ENCODE peak calls at places on chromosomes 12 and 14, in six cellular contexts. One of them, this sample, is unnamed.

GRCh38 chr12:64714551-64714968 is 44.6 kb downstream of the GNS start:
- DNase-seq in AG09319: no peak
- DNase-seq in activated CD8-positive, alpha-beta T cell treated with anti-CD3 and anti-CD28 coated beads for 36 hours: peak
- DNase-seq in endothelial cell: no peak
- DNase-seq in HFFc6: no peak
- DNase-seq in mucosa of descending colon: no peak
- DNase-seq in this sample: peak

GRCh38 chr14:31941487-31941886 is 135.6 kb upstream of the ARHGAP5 start:
- DNase-seq in AG09319: no peak
- DNase-seq in activated CD8-positive, alpha-beta T cell treated with anti-CD3 and anti-CD28 coated beads for 36 hours: no peak
- DNase-seq in endothelial cell: no peak
- DNase-seq in HFFc6: no peak
- DNase-seq in mucosa of descending colon: no peak
- DNase-seq in this sample: no peak

GRCh38 chr14:68735836-68736235 is 57.0 kb downstream of the ZFP36L1 start:
- DNase-seq in AG09319: no peak
- DNase-seq in activated CD8-positive, alpha-beta T cell treated with anti-CD3 and anti-CD28 coated beads for 36 hours: no peak
- DNase-seq in endothelial cell: no peak
- DNase-seq in HFFc6: no peak
- DNase-seq in mucosa of descending colon: no peak
- DNase-seq in this sample: no peak

GRCh38 chr14:74978416-74978947 is 23.1 kb upstream of the PGF start:
- DNase-seq in AG09319: no peak
- DNase-seq in activated CD8-positive, alpha-beta T cell treated with anti-CD3 and anti-CD28 coated beads for 36 hours: no peak
- DNase-seq in endothelial cell: no peak
- DNase-seq in HFFc6: peak
- DNase-seq in mucosa of descending colon: no peak
- DNase-seq in this sample: no peak

GRCh38 chr12:56714431-56714929 is 10.6 kb downstream of the NACA start:
- DNase-seq in AG09319: no peak
- DNase-seq in activated CD8-positive, alpha-beta T cell treated with anti-CD3 and anti-CD28 coated beads for 36 hours: no peak
- DNase-seq in endothelial cell: no peak
- DNase-seq in HFFc6: no peak
- DNase-seq in mucosa of descending colon: no peak
- DNase-seq in this sample: no peak

GRCh38 chr14:36057452-36058142 is 118.9 kb downstream of the PTCSC3 start:
- DNase-seq in AG09319: no peak
- DNase-seq in activated CD8-positive, alpha-beta T cell treated with anti-CD3 and anti-CD28 coated beads for 36 hours: no peak
- DNase-seq in endothelial cell: no peak
- DNase-seq in HFFc6: no peak
- DNase-seq in mucosa of descending colon: no peak
- DNase-seq in this sample: no peak

GRCh38 chr12:10716704-10717315 is 6.3 kb downstream of the YBX3 start:
- DNase-seq in AG09319: peak
- DNase-seq in activated CD8-positive, alpha-beta T cell treated with anti-CD3 and anti-CD28 coated beads for 36 hours: no peak
- DNase-seq in endothelial cell: peak
- DNase-seq in HFFc6: peak
- DNase-seq in mucosa of descending colon: peak
- DNase-seq in this sample: no peak

GRCh38 chr14:31244626-31245025 is 37.0 kb upstream of the HECTD1 start:
- DNase-seq in AG09319: no peak
- DNase-seq in activated CD8-positive, alpha-beta T cell treated with anti-CD3 and anti-CD28 coated beads for 36 hours: no peak
- DNase-seq in endothelial cell: no peak
- DNase-seq in HFFc6: no peak
- DNase-seq in mucosa of descending colon: no peak
- DNase-seq in this sample: no peak

GRCh38 chr12:123379391-123379790 is 4.5 kb upstream of the KMT5A start:
- DNase-seq in AG09319: no peak
- DNase-seq in activated CD8-positive, alpha-beta T cell treated with anti-CD3 and anti-CD28 coated beads for 36 hours: no peak
- DNase-seq in endothelial cell: no peak
- DNase-seq in HFFc6: no peak
- DNase-seq in mucosa of descending colon: no peak
- DNase-seq in this sample: no peak

GRCh38 chr12:25493682-25494081 is 59.4 kb downstream of the LMNTD1 start:
- DNase-seq in AG09319: no peak
- DNase-seq in activated CD8-positive, alpha-beta T cell treated with anti-CD3 and anti-CD28 coated beads for 36 hours: no peak
- DNase-seq in endothelial cell: no peak
- DNase-seq in HFFc6: no peak
- DNase-seq in mucosa of descending colon: no peak
- DNase-seq in this sample: no peak

GRCh38 chr14:105171004-105171673 is 2.6 kb upstream of the JAG2 start:
- DNase-seq in AG09319: no peak
- DNase-seq in activated CD8-positive, alpha-beta T cell treated with anti-CD3 and anti-CD28 coated beads for 36 hours: no peak
- DNase-seq in endothelial cell: no peak
- DNase-seq in HFFc6: no peak
- DNase-seq in mucosa of descending colon: no peak
- DNase-seq in this sample: no peak

GRCh38 chr12:76790564-76791552 is 26.9 kb downstream of the ZDHHC17 start:
- DNase-seq in AG09319: no peak
- DNase-seq in activated CD8-positive, alpha-beta T cell treated with anti-CD3 and anti-CD28 coated beads for 36 hours: no peak
- DNase-seq in endothelial cell: no peak
- DNase-seq in HFFc6: peak
- DNase-seq in mucosa of descending colon: no peak
- DNase-seq in this sample: no peak

GRCh38 chr14:100285021-100285912 is 21.0 kb downstream of the SLC25A29 start:
- DNase-seq in AG09319: no peak
- DNase-seq in activated CD8-positive, alpha-beta T cell treated with anti-CD3 and anti-CD28 coated beads for 36 hours: peak
- DNase-seq in endothelial cell: peak
- DNase-seq in HFFc6: peak
- DNase-seq in mucosa of descending colon: peak
- DNase-seq in this sample: peak

GRCh38 chr12:15856097-15856982 is 25.8 kb upstream of the STRAP start:
- DNase-seq in AG09319: peak
- DNase-seq in activated CD8-positive, alpha-beta T cell treated with anti-CD3 and anti-CD28 coated beads for 36 hours: peak
- DNase-seq in endothelial cell: peak
- DNase-seq in HFFc6: peak
- DNase-seq in mucosa of descending colon: no peak
- DNase-seq in this sample: no peak

GRCh38 chr12:80936353-80936641 is 1.4 kb downstream of the LIN7A start:
- DNase-seq in AG09319: no peak
- DNase-seq in activated CD8-positive, alpha-beta T cell treated with anti-CD3 and anti-CD28 coated beads for 36 hours: no peak
- DNase-seq in endothelial cell: no peak
- DNase-seq in HFFc6: peak
- DNase-seq in mucosa of descending colon: no peak
- DNase-seq in this sample: no peak

GRCh38 chr14:53183611-53184010 is 30.5 kb upstream of the DDHD1 start:
- DNase-seq in AG09319: no peak
- DNase-seq in activated CD8-positive, alpha-beta T cell treated with anti-CD3 and anti-CD28 coated beads for 36 hours: no peak
- DNase-seq in endothelial cell: no peak
- DNase-seq in HFFc6: peak
- DNase-seq in mucosa of descending colon: no peak
- DNase-seq in this sample: no peak

GRCh38 chr12:25958254-25959068 is at the start of gene RASSF8:
- DNase-seq in AG09319: peak
- DNase-seq in activated CD8-positive, alpha-beta T cell treated with anti-CD3 and anti-CD28 coated beads for 36 hours: peak
- DNase-seq in endothelial cell: peak
- DNase-seq in HFFc6: peak
- DNase-seq in mucosa of descending colon: peak
- DNase-seq in this sample: peak

GRCh38 chr14:73785336-73785833 is 66.2 kb upstream of the PTGR2 start:
- DNase-seq in AG09319: peak
- DNase-seq in activated CD8-positive, alpha-beta T cell treated with anti-CD3 and anti-CD28 coated beads for 36 hours: no peak
- DNase-seq in endothelial cell: peak
- DNase-seq in HFFc6: peak
- DNase-seq in mucosa of descending colon: peak
- DNase-seq in this sample: peak

GRCh38 chr14:65961004-65961403 is 525.2 kb upstream of the CCDC196 start:
- DNase-seq in AG09319: no peak
- DNase-seq in activated CD8-positive, alpha-beta T cell treated with anti-CD3 and anti-CD28 coated beads for 36 hours: peak
- DNase-seq in endothelial cell: peak
- DNase-seq in HFFc6: peak
- DNase-seq in mucosa of descending colon: peak
- DNase-seq in this sample: peak
- TF ChIP-seq CTCF in AG09319: peak
- TF ChIP-seq CTCF in activated CD8-positive, alpha-beta T cell treated with anti-CD3 and anti-CD28 coated beads for 36 hours: peak
- TF ChIP-seq CTCF in endothelial cell: peak
- TF ChIP-seq CTCF in HFFc6: peak
- TF ChIP-seq CTCF in mucosa of descending colon: peak
- TF ChIP-seq CTCF in this sample: peak

GRCh38 chr14:77059276-77059934 is 30.9 kb upstream of the IRF2BPL start:
- DNase-seq in AG09319: peak
- DNase-seq in activated CD8-positive, alpha-beta T cell treated with anti-CD3 and anti-CD28 coated beads for 36 hours: no peak
- DNase-seq in endothelial cell: no peak
- DNase-seq in HFFc6: peak
- DNase-seq in mucosa of descending colon: no peak
- DNase-seq in this sample: no peak
- TF ChIP-seq CTCF in AG09319: peak
- TF ChIP-seq CTCF in activated CD8-positive, alpha-beta T cell treated with anti-CD3 and anti-CD28 coated beads for 36 hours: no peak
- TF ChIP-seq CTCF in endothelial cell: no peak
- TF ChIP-seq CTCF in HFFc6: peak
- TF ChIP-seq CTCF in mucosa of descending colon: no peak
- TF ChIP-seq CTCF in this sample: no peak

GRCh38 chr12:85441025-85441424 is 161.0 kb downstream of the ALX1 start:
- DNase-seq in AG09319: no peak
- DNase-seq in activated CD8-positive, alpha-beta T cell treated with anti-CD3 and anti-CD28 coated beads for 36 hours: no peak
- DNase-seq in endothelial cell: no peak
- DNase-seq in HFFc6: no peak
- DNase-seq in mucosa of descending colon: no peak
- DNase-seq in this sample: no peak

GRCh38 chr12:85445060-85445938 is 165.3 kb downstream of the ALX1 start:
- DNase-seq in AG09319: no peak
- DNase-seq in activated CD8-positive, alpha-beta T cell treated with anti-CD3 and anti-CD28 coated beads for 36 hours: no peak
- DNase-seq in endothelial cell: no peak
- DNase-seq in HFFc6: no peak
- DNase-seq in mucosa of descending colon: peak
- DNase-seq in this sample: no peak

GRCh38 chr12:85440273-85440672 is 160.3 kb downstream of the ALX1 start:
- DNase-seq in AG09319: no peak
- DNase-seq in activated CD8-positive, alpha-beta T cell treated with anti-CD3 and anti-CD28 coated beads for 36 hours: no peak
- DNase-seq in endothelial cell: no peak
- DNase-seq in HFFc6: no peak
- DNase-seq in mucosa of descending colon: no peak
- DNase-seq in this sample: no peak

GRCh38 chr12:85441740-85442139 is 161.7 kb downstream of the ALX1 start:
- DNase-seq in AG09319: no peak
- DNase-seq in activated CD8-positive, alpha-beta T cell treated with anti-CD3 and anti-CD28 coated beads for 36 hours: no peak
- DNase-seq in endothelial cell: no peak
- DNase-seq in HFFc6: no peak
- DNase-seq in mucosa of descending colon: no peak
- DNase-seq in this sample: no peak
- TF ChIP-seq CTCF in AG09319: peak
- TF ChIP-seq CTCF in activated CD8-positive, alpha-beta T cell treated with anti-CD3 and anti-CD28 coated beads for 36 hours: no peak
- TF ChIP-seq CTCF in endothelial cell: no peak
- TF ChIP-seq CTCF in HFFc6: peak
- TF ChIP-seq CTCF in mucosa of descending colon: no peak
- TF ChIP-seq CTCF in this sample: no peak

DNA sequence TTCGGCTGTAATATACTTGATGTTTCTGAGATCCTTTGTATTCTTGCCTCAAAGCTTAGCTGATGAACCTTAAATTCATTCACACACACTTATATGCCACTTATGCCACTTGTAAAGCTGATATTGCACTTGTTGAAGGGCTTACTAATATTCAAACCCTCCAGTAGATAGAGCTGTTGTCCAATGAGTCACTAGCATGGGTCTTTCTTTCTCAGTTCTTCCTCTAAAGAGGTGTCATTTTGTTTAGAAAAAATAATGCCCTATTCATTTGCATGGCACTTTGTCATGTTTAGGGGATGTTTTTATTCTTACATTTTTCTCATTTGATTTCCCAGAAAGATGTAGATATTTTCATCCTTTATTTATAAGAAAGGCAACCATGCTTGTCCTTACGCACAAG is 56.4 kb downstream of the MON2 start:
- DNase-seq in AG09319: no peak
- DNase-seq in activated CD8-positive, alpha-beta T cell treated with anti-CD3 and anti-CD28 coated beads for 36 hours: no peak
- DNase-seq in endothelial cell: no peak
- DNase-seq in HFFc6: peak
- DNase-seq in mucosa of descending colon: no peak
- DNase-seq in this sample: no peak
- TF ChIP-seq CTCF in AG09319: peak
- TF ChIP-seq CTCF in activated CD8-positive, alpha-beta T cell treated with anti-CD3 and anti-CD28 coated beads for 36 hours: no peak
- TF ChIP-seq CTCF in endothelial cell: no peak
- TF ChIP-seq CTCF in HFFc6: no peak
- TF ChIP-seq CTCF in mucosa of descending colon: no peak
- TF ChIP-seq CTCF in this sample: no peak